ENCODE peak calls at places on chromosomes 13 and 19, in four cellular contexts. One of them, this sample, is unnamed.

GRCh38 chr13:46684287-46685001 is 112.5 kb downstream of the ESD start:
- DNase-seq in HTR-8/SVneo: peak
- DNase-seq in activated CD4-positive, alpha-beta T cell treated with anti-CD3 and anti-CD28 coated beads, Interleukin-2, amount 10 ng/mL, durations not matched to agents 7 days and 5 days: no peak
- DNase-seq in foreskin fibroblast: no peak
- DNase-seq in this sample: no peak

GRCh38 chr19:1177322-1178114 is 3.5 kb upstream of the SBNO2 start:
- DNase-seq in HTR-8/SVneo: peak
- DNase-seq in activated CD4-positive, alpha-beta T cell treated with anti-CD3 and anti-CD28 coated beads, Interleukin-2, amount 10 ng/mL, durations not matched to agents 7 days and 5 days: no peak
- DNase-seq in foreskin fibroblast: peak
- DNase-seq in this sample: peak

GRCh38 chr13:40464349-40464748 is 202.1 kb downstream of the FOXO1 start:
- DNase-seq in HTR-8/SVneo: no peak
- DNase-seq in activated CD4-positive, alpha-beta T cell treated with anti-CD3 and anti-CD28 coated beads, Interleukin-2, amount 10 ng/mL, durations not matched to agents 7 days and 5 days: no peak
- DNase-seq in foreskin fibroblast: no peak
- DNase-seq in this sample: no peak

GRCh38 chr19:11381535-11382369 is 2.4 kb downstream of the EPOR start:
- DNase-seq in HTR-8/SVneo: peak
- DNase-seq in activated CD4-positive, alpha-beta T cell treated with anti-CD3 and anti-CD28 coated beads, Interleukin-2, amount 10 ng/mL, durations not matched to agents 7 days and 5 days: peak
- DNase-seq in foreskin fibroblast: peak
- DNase-seq in this sample: peak

GRCh38 chr19:14138576-14139265 is 2.3 kb upstream of the ASF1B start:
- DNase-seq in HTR-8/SVneo: no peak
- DNase-seq in activated CD4-positive, alpha-beta T cell treated with anti-CD3 and anti-CD28 coated beads, Interleukin-2, amount 10 ng/mL, durations not matched to agents 7 days and 5 days: no peak
- DNase-seq in foreskin fibroblast: no peak
- DNase-seq in this sample: no peak

GRCh38 chr19:49924004-49924880 is 4.8 kb upstream of the ATF5 start:
- DNase-seq in HTR-8/SVneo: no peak
- DNase-seq in activated CD4-positive, alpha-beta T cell treated with anti-CD3 and anti-CD28 coated beads, Interleukin-2, amount 10 ng/mL, durations not matched to agents 7 days and 5 days: no peak
- DNase-seq in foreskin fibroblast: no peak
- DNase-seq in this sample: no peak

GRCh38 chr13:80469841-80470378 is 129.0 kb upstream of the SPRY2 start:
- DNase-seq in HTR-8/SVneo: peak
- DNase-seq in activated CD4-positive, alpha-beta T cell treated with anti-CD3 and anti-CD28 coated beads, Interleukin-2, amount 10 ng/mL, durations not matched to agents 7 days and 5 days: no peak
- DNase-seq in foreskin fibroblast: peak
- DNase-seq in this sample: no peak

GRCh38 chr13:40552895-40553294 is 113.5 kb downstream of the FOXO1 start:
- DNase-seq in HTR-8/SVneo: no peak
- DNase-seq in activated CD4-positive, alpha-beta T cell treated with anti-CD3 and anti-CD28 coated beads, Interleukin-2, amount 10 ng/mL, durations not matched to agents 7 days and 5 days: no peak
- DNase-seq in foreskin fibroblast: no peak
- DNase-seq in this sample: no peak

GRCh38 chr19:38031423-38031770 is 124.4 kb downstream of the SIPA1L3 start:
- DNase-seq in HTR-8/SVneo: no peak
- DNase-seq in activated CD4-positive, alpha-beta T cell treated with anti-CD3 and anti-CD28 coated beads, Interleukin-2, amount 10 ng/mL, durations not matched to agents 7 days and 5 days: no peak
- DNase-seq in foreskin fibroblast: no peak
- DNase-seq in this sample: no peak

GRCh38 chr19:33207040-33207620 is 13.0 kb downstream of the LRP3 start:
- DNase-seq in HTR-8/SVneo: no peak
- DNase-seq in activated CD4-positive, alpha-beta T cell treated with anti-CD3 and anti-CD28 coated beads, Interleukin-2, amount 10 ng/mL, durations not matched to agents 7 days and 5 days: no peak
- DNase-seq in foreskin fibroblast: no peak
- DNase-seq in this sample: no peak

GRCh38 chr19:39362682-39363657 is 20.7 kb downstream of the SAMD4B start:
- DNase-seq in HTR-8/SVneo: peak
- DNase-seq in activated CD4-positive, alpha-beta T cell treated with anti-CD3 and anti-CD28 coated beads, Interleukin-2, amount 10 ng/mL, durations not matched to agents 7 days and 5 days: no peak
- DNase-seq in foreskin fibroblast: peak
- DNase-seq in this sample: peak

GRCh38 chr19:12965017-12965811 is 4.2 kb upstream of the DAND5 start:
- DNase-seq in HTR-8/SVneo: peak
- DNase-seq in activated CD4-positive, alpha-beta T cell treated with anti-CD3 and anti-CD28 coated beads, Interleukin-2, amount 10 ng/mL, durations not matched to agents 7 days and 5 days: peak
- DNase-seq in foreskin fibroblast: no peak
- DNase-seq in this sample: peak

GRCh38 chr19:55467236-55468053 is 2.9 kb upstream of the C19orf85 start:
- DNase-seq in HTR-8/SVneo: peak
- DNase-seq in activated CD4-positive, alpha-beta T cell treated with anti-CD3 and anti-CD28 coated beads, Interleukin-2, amount 10 ng/mL, durations not matched to agents 7 days and 5 days: peak
- DNase-seq in foreskin fibroblast: peak
- DNase-seq in this sample: peak

GRCh38 chr13:109509154-109509905 is 277.1 kb downstream of the IRS2 start:
- DNase-seq in HTR-8/SVneo: no peak
- DNase-seq in activated CD4-positive, alpha-beta T cell treated with anti-CD3 and anti-CD28 coated beads, Interleukin-2, amount 10 ng/mL, durations not matched to agents 7 days and 5 days: no peak
- DNase-seq in foreskin fibroblast: peak
- DNase-seq in this sample: peak

GRCh38 chr13:27054760-27055159 is 116.9 kb downstream of the USP12 start:
- DNase-seq in HTR-8/SVneo: no peak
- DNase-seq in activated CD4-positive, alpha-beta T cell treated with anti-CD3 and anti-CD28 coated beads, Interleukin-2, amount 10 ng/mL, durations not matched to agents 7 days and 5 days: no peak
- DNase-seq in foreskin fibroblast: no peak
- DNase-seq in this sample: no peak

GRCh38 chr19:38666662-38667448 is 19.4 kb downstream of the ACTN4 start:
- DNase-seq in HTR-8/SVneo: no peak
- DNase-seq in activated CD4-positive, alpha-beta T cell treated with anti-CD3 and anti-CD28 coated beads, Interleukin-2, amount 10 ng/mL, durations not matched to agents 7 days and 5 days: peak
- DNase-seq in foreskin fibroblast: peak
- DNase-seq in this sample: peak

This sample was measured in AG08395.